ENCODE peak calls at places on chromosomes 2 and 18, in eight cellular contexts. M is HTR-8/SVneo; Z is EH; B is fibroblast of the aortic adventitia; I is T-helper 22 cell; Q is activated CD4-positive, alpha-beta memory T cell treated with anti-CD3 and anti-CD28 coated beads, Interleukin-2, amount 10 ng/mL, durations not matched to agents 7 days and 5 days; U is tibial artery; K is stimulated activated CD8-positive, alpha-beta memory T cell treated with anti-CD3 and anti-CD28 coated beads, Interleukin-15, amount 100 ng/mL, for 4 hours. L is an unnamed sample.

GRCh38 chr2:71458413-71459083 is 5.2 kb downstream of the DYSF start:
- DNase-seq in M (no peak), Z (peak; percentile 81), B (peak; percentile 43), I (no peak), Q (no peak), U (no peak), K (no peak), L (no peak)

GRCh38 chr2:235851841-235852527 is 316.2 kb downstream of the GBX2 start:
- DNase-seq in M (no peak), Z (no peak), B (no peak), I (no peak), Q (no peak), U (no peak), K (no peak), L (no peak)

GRCh38 chr18:3153107-3153704 is 66.6 kb downstream of the MYOM1 start:
- DNase-seq in M (no peak), Z (no peak), B (peak; percentile 22), I (no peak), Q (no peak), U (no peak), K (no peak), L (no peak)

GRCh38 chr2:70479816-70480215 is 73.8 kb downstream of the TGFA start:
- DNase-seq in M (no peak), Z (no peak), B (no peak), I (no peak), Q (no peak), U (no peak), K (no peak), L (no peak)

GRCh38 chr2:72141032-72141645 is 6.5 kb downstream of the CYP26B1 start:
- DNase-seq in M (no peak), Z (no peak), B (no peak), I (no peak), Q (no peak), U (no peak), K (no peak), L (peak; percentile 64)

GRCh38 chr2:226136739-226137138 is 662.9 kb downstream of the IRS1 start:
- DNase-seq in M (no peak), Z (peak; percentile 8), B (no peak), I (no peak), Q (no peak), U (no peak), K (no peak), L (no peak)

GRCh38 chr2:85308951-85309555 is 18.7 kb downstream of the TGOLN2 start:
- DNase-seq in M (no peak), Z (peak; percentile 51), B (peak; percentile 44), I (no peak), Q (no peak), U (peak; percentile 62), K (no peak), L (no peak)

GRCh38 chr2:163778045-163778753 is 42.4 kb upstream of the FIGN start:
- DNase-seq in M (peak; percentile 23), Z (peak; percentile 94), B (peak; percentile 89), I (no peak), Q (no peak), U (no peak), K (no peak), L (no peak)

GRCh38 chr2:23545391-23545790 is 160.4 kb downstream of the KLHL29 start:
- DNase-seq in M (peak; percentile 53), Z (peak; percentile 57), B (peak; percentile 59), I (no peak), Q (no peak), U (no peak), K (no peak), L (no peak)

GRCh38 chr18:56953444-56953843 is 193.4 kb upstream of the BOD1L2 start:
- DNase-seq in M (no peak), Z (no peak), B (no peak), I (no peak), Q (no peak), U (no peak), K (no peak), L (no peak)

GRCh38 chr2:96952016-96952750 is 34.2 kb downstream of the FAM178B start:
- DNase-seq in M (no peak), Z (peak; percentile 9), B (no peak), I (no peak), Q (no peak), U (no peak), K (no peak), L (no peak)

GRCh38 chr2:225462945-225463344 is 63.4 kb downstream of the NYAP2 start:
- DNase-seq in M (no peak), Z (no peak), B (peak; percentile 27), I (no peak), Q (no peak), U (no peak), K (no peak), L (no peak)

GRCh38 chr2:20604957-20605381 is 45.9 kb downstream of the HS1BP3 start:
- DNase-seq in M (no peak), Z (peak; percentile 80), B (peak; percentile 98), I (no peak), Q (no peak), U (peak; percentile 39), K (no peak), L (peak; percentile 73)

GRCh38 chr2:107808986-107809385 is 17.7 kb upstream of the RGPD4 start:
- DNase-seq in M (no peak), Z (peak; percentile 3), B (no peak), I (no peak), Q (no peak), U (no peak), K (no peak), L (no peak)

GRCh38 chr2:127065932-127066318 is 41.0 kb downstream of the BIN1 start:
- DNase-seq in M (no peak), Z (no peak), B (no peak), I (no peak), Q (no peak), U (no peak), K (no peak), L (no peak)

GRCh38 chr2:237563816-237564215 is 2.6 kb upstream of the PRLH start:
- DNase-seq in M (no peak), Z (peak; percentile 53), B (peak; percentile 9), I (no peak), Q (no peak), U (no peak), K (no peak), L (no peak)

GRCh38 chr2:64204716-64205115 is 60.5 kb upstream of the PELI1 start:
- DNase-seq in M (no peak), Z (no peak), B (no peak), I (no peak), Q (no peak), U (no peak), K (no peak), L (no peak)

GRCh38 chr2:214169736-214170135 is 241.1 kb upstream of the VWC2L start:
- DNase-seq in M (no peak), Z (peak; percentile 8), B (peak; percentile 12), I (no peak), Q (no peak), U (no peak), K (no peak), L (no peak)

GRCh38 chr2:65231892-65232477 is 4.4 kb downstream of the ACTR2 start:
- DNase-seq in M (no peak), Z (peak; percentile 64), B (peak; percentile 30), I (no peak), Q (peak; percentile 29), U (no peak), K (no peak), L (no peak)

GRCh38 chr2:55518846-55519167 is 711 bp upstream of the CFAP36 start:
- DNase-seq in M (peak; percentile 19), Z (no peak), B (peak; percentile 11), I (no peak), Q (peak; percentile 31), U (no peak), K (no peak), L (no peak)

GRCh38 chr2:96153291-96153713 is 8.1 kb upstream of the DUSP2 start:
- DNase-seq in M (no peak), Z (no peak), B (no peak), I (no peak), Q (no peak), U (no peak), K (no peak), L (no peak)

GRCh38 chr2:84970956-84971798 is at the start of gene KCMF1:
- DNase-seq in M (no peak), Z (peak; percentile 81), B (peak; percentile 50), I (peak; percentile 64), Q (peak; percentile 76), U (peak; percentile 74), K (peak; percentile 55), L (peak; percentile 86)

GRCh38 chr2:107595749-107596148 is 230.9 kb upstream of the RGPD4 start:
- DNase-seq in M (no peak), Z (peak; percentile 86), B (peak; percentile 15), I (no peak), Q (no peak), U (no peak), K (no peak), L (no peak)

GRCh38 chr2:26671691-26672090 is 20.8 kb upstream of the KCNK3 start:
- DNase-seq in M (no peak), Z (no peak), B (no peak), I (no peak), Q (no peak), U (no peak), K (no peak), L (peak; percentile 26)

GRCh38 chr2:178863856-178864620 is 56.8 kb upstream of the TTN start:
- DNase-seq in M (no peak), Z (peak; percentile 64), B (peak; percentile 69), I (no peak), Q (no peak), U (peak; percentile 64), K (no peak), L (peak; percentile 82)

GRCh38 chr2:235641956-235642355 is 148.1 kb downstream of the AGAP1 start:
- DNase-seq in M (no peak), Z (no peak), B (no peak), I (no peak), Q (no peak), U (no peak), K (no peak), L (no peak)

L was measured in coronary artery.